ENCODE peak calls at places on chromosomes 2 and 18, in ten cellular contexts. One of them, this sample, is unnamed.

GRCh38 chr2:53519925-53520629 is 247.5 kb upstream of the CHAC2 start:
- DNase-seq in stimulated activated CD4-positive, alpha-beta T cell treated with anti-CD3 and anti-CD28 coated beads, TNF-alpha, amount 100 ng/mL, for 48 hours: no peak
- DNase-seq in NCI-H748 treated with DMSO at 0.1 percent for 48 hours: peak
- DNase-seq in stimulated activated CD8-positive, alpha-beta memory T cell treated with anti-CD3 and anti-CD28 coated beads, Interleukin-15, amount 100 ng/mL, for 48 hours: no peak
- DNase-seq in astrocyte of the spinal cord: no peak
- DNase-seq in A172: no peak
- DNase-seq in nephron progenitor cell: no peak
- DNase-seq in foreskin fibroblast: no peak
- DNase-seq in mucosa of descending colon: no peak
- DNase-seq in H1: no peak
- DNase-seq in this sample: no peak

GRCh38 chr2:46818141-46818552 is 97.5 kb downstream of the MCFD2 start:
- DNase-seq in stimulated activated CD4-positive, alpha-beta T cell treated with anti-CD3 and anti-CD28 coated beads, TNF-alpha, amount 100 ng/mL, for 48 hours: no peak
- DNase-seq in NCI-H748 treated with DMSO at 0.1 percent for 48 hours: no peak
- DNase-seq in stimulated activated CD8-positive, alpha-beta memory T cell treated with anti-CD3 and anti-CD28 coated beads, Interleukin-15, amount 100 ng/mL, for 48 hours: no peak
- DNase-seq in astrocyte of the spinal cord: no peak
- DNase-seq in A172: no peak
- DNase-seq in nephron progenitor cell: no peak
- DNase-seq in foreskin fibroblast: no peak
- DNase-seq in mucosa of descending colon: no peak
- DNase-seq in H1: no peak
- DNase-seq in this sample: no peak

GRCh38 chr2:46296216-46296839 is 879 bp upstream of the EPAS1 start:
- DNase-seq in stimulated activated CD4-positive, alpha-beta T cell treated with anti-CD3 and anti-CD28 coated beads, TNF-alpha, amount 100 ng/mL, for 48 hours: no peak
- DNase-seq in NCI-H748 treated with DMSO at 0.1 percent for 48 hours: no peak
- DNase-seq in stimulated activated CD8-positive, alpha-beta memory T cell treated with anti-CD3 and anti-CD28 coated beads, Interleukin-15, amount 100 ng/mL, for 48 hours: no peak
- DNase-seq in astrocyte of the spinal cord: peak
- DNase-seq in A172: no peak
- DNase-seq in nephron progenitor cell: no peak
- DNase-seq in foreskin fibroblast: no peak
- DNase-seq in mucosa of descending colon: peak
- DNase-seq in H1: peak
- DNase-seq in this sample: peak

GRCh38 chr2:186307871-186308270 is 178.2 kb upstream of the ZC3H15 start:
- DNase-seq in stimulated activated CD4-positive, alpha-beta T cell treated with anti-CD3 and anti-CD28 coated beads, TNF-alpha, amount 100 ng/mL, for 48 hours: no peak
- DNase-seq in NCI-H748 treated with DMSO at 0.1 percent for 48 hours: no peak
- DNase-seq in stimulated activated CD8-positive, alpha-beta memory T cell treated with anti-CD3 and anti-CD28 coated beads, Interleukin-15, amount 100 ng/mL, for 48 hours: no peak
- DNase-seq in astrocyte of the spinal cord: no peak
- DNase-seq in A172: no peak
- DNase-seq in nephron progenitor cell: no peak
- DNase-seq in foreskin fibroblast: no peak
- DNase-seq in mucosa of descending colon: no peak
- DNase-seq in H1: no peak
- DNase-seq in this sample: no peak

GRCh38 chr18:58960946-58961722 is 96.5 kb downstream of the ZNF532 start:
- DNase-seq in stimulated activated CD4-positive, alpha-beta T cell treated with anti-CD3 and anti-CD28 coated beads, TNF-alpha, amount 100 ng/mL, for 48 hours: peak
- DNase-seq in NCI-H748 treated with DMSO at 0.1 percent for 48 hours: no peak
- DNase-seq in stimulated activated CD8-positive, alpha-beta memory T cell treated with anti-CD3 and anti-CD28 coated beads, Interleukin-15, amount 100 ng/mL, for 48 hours: no peak
- DNase-seq in astrocyte of the spinal cord: no peak
- DNase-seq in A172: no peak
- DNase-seq in nephron progenitor cell: no peak
- DNase-seq in foreskin fibroblast: no peak
- DNase-seq in mucosa of descending colon: no peak
- DNase-seq in H1: no peak
- DNase-seq in this sample: no peak

GRCh38 chr2:25280066-25280687 is 61.5 kb downstream of the DNMT3A start:
- DNase-seq in stimulated activated CD4-positive, alpha-beta T cell treated with anti-CD3 and anti-CD28 coated beads, TNF-alpha, amount 100 ng/mL, for 48 hours: no peak
- DNase-seq in NCI-H748 treated with DMSO at 0.1 percent for 48 hours: no peak
- DNase-seq in stimulated activated CD8-positive, alpha-beta memory T cell treated with anti-CD3 and anti-CD28 coated beads, Interleukin-15, amount 100 ng/mL, for 48 hours: no peak
- DNase-seq in astrocyte of the spinal cord: no peak
- DNase-seq in A172: no peak
- DNase-seq in nephron progenitor cell: no peak
- DNase-seq in foreskin fibroblast: no peak
- DNase-seq in mucosa of descending colon: no peak
- DNase-seq in H1: no peak
- DNase-seq in this sample: no peak

GRCh38 chr2:26493631-26494030 is 15.7 kb upstream of the OTOF start:
- DNase-seq in stimulated activated CD4-positive, alpha-beta T cell treated with anti-CD3 and anti-CD28 coated beads, TNF-alpha, amount 100 ng/mL, for 48 hours: no peak
- DNase-seq in NCI-H748 treated with DMSO at 0.1 percent for 48 hours: no peak
- DNase-seq in stimulated activated CD8-positive, alpha-beta memory T cell treated with anti-CD3 and anti-CD28 coated beads, Interleukin-15, amount 100 ng/mL, for 48 hours: no peak
- DNase-seq in astrocyte of the spinal cord: no peak
- DNase-seq in A172: no peak
- DNase-seq in nephron progenitor cell: no peak
- DNase-seq in foreskin fibroblast: no peak
- DNase-seq in mucosa of descending colon: no peak
- DNase-seq in H1: no peak
- DNase-seq in this sample: no peak

GRCh38 chr2:46615555-46616487 is 136.5 kb downstream of the TMEM247 start:
- DNase-seq in stimulated activated CD4-positive, alpha-beta T cell treated with anti-CD3 and anti-CD28 coated beads, TNF-alpha, amount 100 ng/mL, for 48 hours: peak
- DNase-seq in NCI-H748 treated with DMSO at 0.1 percent for 48 hours: no peak
- DNase-seq in stimulated activated CD8-positive, alpha-beta memory T cell treated with anti-CD3 and anti-CD28 coated beads, Interleukin-15, amount 100 ng/mL, for 48 hours: no peak
- DNase-seq in astrocyte of the spinal cord: peak
- DNase-seq in A172: peak
- DNase-seq in nephron progenitor cell: no peak
- DNase-seq in foreskin fibroblast: no peak
- DNase-seq in mucosa of descending colon: peak
- DNase-seq in H1: no peak
- DNase-seq in this sample: peak

GRCh38 chr18:69817335-69817935 is 130.2 kb downstream of the CD226 start:
- DNase-seq in stimulated activated CD4-positive, alpha-beta T cell treated with anti-CD3 and anti-CD28 coated beads, TNF-alpha, amount 100 ng/mL, for 48 hours: no peak
- DNase-seq in NCI-H748 treated with DMSO at 0.1 percent for 48 hours: no peak
- DNase-seq in stimulated activated CD8-positive, alpha-beta memory T cell treated with anti-CD3 and anti-CD28 coated beads, Interleukin-15, amount 100 ng/mL, for 48 hours: no peak
- DNase-seq in astrocyte of the spinal cord: peak
- DNase-seq in A172: peak
- DNase-seq in nephron progenitor cell: no peak
- DNase-seq in foreskin fibroblast: peak
- DNase-seq in mucosa of descending colon: peak
- DNase-seq in H1: no peak
- DNase-seq in this sample: peak

GRCh38 chr2:78541088-78541450 is 484.4 kb upstream of the REG3G start:
- DNase-seq in stimulated activated CD4-positive, alpha-beta T cell treated with anti-CD3 and anti-CD28 coated beads, TNF-alpha, amount 100 ng/mL, for 48 hours: no peak
- DNase-seq in NCI-H748 treated with DMSO at 0.1 percent for 48 hours: peak
- DNase-seq in stimulated activated CD8-positive, alpha-beta memory T cell treated with anti-CD3 and anti-CD28 coated beads, Interleukin-15, amount 100 ng/mL, for 48 hours: no peak
- DNase-seq in astrocyte of the spinal cord: no peak
- DNase-seq in A172: no peak
- DNase-seq in nephron progenitor cell: no peak
- DNase-seq in foreskin fibroblast: no peak
- DNase-seq in mucosa of descending colon: no peak
- DNase-seq in H1: no peak
- DNase-seq in this sample: no peak

GRCh38 chr2:11395971-11396689 is 51.7 kb upstream of the ROCK2 start:
- DNase-seq in stimulated activated CD4-positive, alpha-beta T cell treated with anti-CD3 and anti-CD28 coated beads, TNF-alpha, amount 100 ng/mL, for 48 hours: no peak
- DNase-seq in NCI-H748 treated with DMSO at 0.1 percent for 48 hours: no peak
- DNase-seq in stimulated activated CD8-positive, alpha-beta memory T cell treated with anti-CD3 and anti-CD28 coated beads, Interleukin-15, amount 100 ng/mL, for 48 hours: no peak
- DNase-seq in astrocyte of the spinal cord: no peak
- DNase-seq in A172: no peak
- DNase-seq in nephron progenitor cell: no peak
- DNase-seq in foreskin fibroblast: no peak
- DNase-seq in mucosa of descending colon: no peak
- DNase-seq in H1: no peak
- DNase-seq in this sample: no peak

GRCh38 chr2:160358051-160358450 is 135.6 kb downstream of the RBMS1 start:
- DNase-seq in stimulated activated CD4-positive, alpha-beta T cell treated with anti-CD3 and anti-CD28 coated beads, TNF-alpha, amount 100 ng/mL, for 48 hours: no peak
- DNase-seq in NCI-H748 treated with DMSO at 0.1 percent for 48 hours: no peak
- DNase-seq in stimulated activated CD8-positive, alpha-beta memory T cell treated with anti-CD3 and anti-CD28 coated beads, Interleukin-15, amount 100 ng/mL, for 48 hours: no peak
- DNase-seq in astrocyte of the spinal cord: no peak
- DNase-seq in A172: no peak
- DNase-seq in nephron progenitor cell: no peak
- DNase-seq in foreskin fibroblast: peak
- DNase-seq in mucosa of descending colon: no peak
- DNase-seq in H1: no peak
- DNase-seq in this sample: peak

GRCh38 chr2:74632209-74632938 is 15.8 kb downstream of the M1AP start:
- DNase-seq in stimulated activated CD4-positive, alpha-beta T cell treated with anti-CD3 and anti-CD28 coated beads, TNF-alpha, amount 100 ng/mL, for 48 hours: no peak
- DNase-seq in NCI-H748 treated with DMSO at 0.1 percent for 48 hours: no peak
- DNase-seq in stimulated activated CD8-positive, alpha-beta memory T cell treated with anti-CD3 and anti-CD28 coated beads, Interleukin-15, amount 100 ng/mL, for 48 hours: no peak
- DNase-seq in astrocyte of the spinal cord: peak
- DNase-seq in A172: peak
- DNase-seq in nephron progenitor cell: no peak
- DNase-seq in foreskin fibroblast: no peak
- DNase-seq in mucosa of descending colon: no peak
- DNase-seq in H1: no peak
- DNase-seq in this sample: peak

GRCh38 chr2:160477032-160477431 is 16.6 kb downstream of the RBMS1 start:
- DNase-seq in stimulated activated CD4-positive, alpha-beta T cell treated with anti-CD3 and anti-CD28 coated beads, TNF-alpha, amount 100 ng/mL, for 48 hours: no peak
- DNase-seq in NCI-H748 treated with DMSO at 0.1 percent for 48 hours: no peak
- DNase-seq in stimulated activated CD8-positive, alpha-beta memory T cell treated with anti-CD3 and anti-CD28 coated beads, Interleukin-15, amount 100 ng/mL, for 48 hours: no peak
- DNase-seq in astrocyte of the spinal cord: no peak
- DNase-seq in A172: peak
- DNase-seq in nephron progenitor cell: no peak
- DNase-seq in foreskin fibroblast: no peak
- DNase-seq in mucosa of descending colon: no peak
- DNase-seq in H1: no peak
- DNase-seq in this sample: no peak

GRCh38 chr2:106956879-106957278 is 70.9 kb upstream of the ST6GAL2 start:
- DNase-seq in stimulated activated CD4-positive, alpha-beta T cell treated with anti-CD3 and anti-CD28 coated beads, TNF-alpha, amount 100 ng/mL, for 48 hours: no peak
- DNase-seq in NCI-H748 treated with DMSO at 0.1 percent for 48 hours: no peak
- DNase-seq in stimulated activated CD8-positive, alpha-beta memory T cell treated with anti-CD3 and anti-CD28 coated beads, Interleukin-15, amount 100 ng/mL, for 48 hours: no peak
- DNase-seq in astrocyte of the spinal cord: peak
- DNase-seq in A172: peak
- DNase-seq in nephron progenitor cell: no peak
- DNase-seq in foreskin fibroblast: peak
- DNase-seq in mucosa of descending colon: no peak
- DNase-seq in H1: no peak
- DNase-seq in this sample: peak

GRCh38 chr2:37774976-37775907 is 103.8 kb upstream of the CDC42EP3 start:
- DNase-seq in stimulated activated CD4-positive, alpha-beta T cell treated with anti-CD3 and anti-CD28 coated beads, TNF-alpha, amount 100 ng/mL, for 48 hours: no peak
- DNase-seq in NCI-H748 treated with DMSO at 0.1 percent for 48 hours: no peak
- DNase-seq in stimulated activated CD8-positive, alpha-beta memory T cell treated with anti-CD3 and anti-CD28 coated beads, Interleukin-15, amount 100 ng/mL, for 48 hours: no peak
- DNase-seq in astrocyte of the spinal cord: no peak
- DNase-seq in A172: peak
- DNase-seq in nephron progenitor cell: no peak
- DNase-seq in foreskin fibroblast: no peak
- DNase-seq in mucosa of descending colon: no peak
- DNase-seq in H1: no peak
- DNase-seq in this sample: no peak

GRCh38 chr18:59514193-59514592 is 155.1 kb upstream of the LMAN1 start:
- DNase-seq in stimulated activated CD4-positive, alpha-beta T cell treated with anti-CD3 and anti-CD28 coated beads, TNF-alpha, amount 100 ng/mL, for 48 hours: no peak
- DNase-seq in NCI-H748 treated with DMSO at 0.1 percent for 48 hours: no peak
- DNase-seq in stimulated activated CD8-positive, alpha-beta memory T cell treated with anti-CD3 and anti-CD28 coated beads, Interleukin-15, amount 100 ng/mL, for 48 hours: no peak
- DNase-seq in astrocyte of the spinal cord: peak
- DNase-seq in A172: no peak
- DNase-seq in nephron progenitor cell: no peak
- DNase-seq in foreskin fibroblast: peak
- DNase-seq in mucosa of descending colon: peak
- DNase-seq in H1: no peak
- DNase-seq in this sample: peak

GRCh38 chr2:240637901-240638175 is 12.6 kb downstream of the GPR35 start:
- DNase-seq in stimulated activated CD4-positive, alpha-beta T cell treated with anti-CD3 and anti-CD28 coated beads, TNF-alpha, amount 100 ng/mL, for 48 hours: no peak
- DNase-seq in NCI-H748 treated with DMSO at 0.1 percent for 48 hours: no peak
- DNase-seq in stimulated activated CD8-positive, alpha-beta memory T cell treated with anti-CD3 and anti-CD28 coated beads, Interleukin-15, amount 100 ng/mL, for 48 hours: no peak
- DNase-seq in astrocyte of the spinal cord: no peak
- DNase-seq in A172: no peak
- DNase-seq in nephron progenitor cell: no peak
- DNase-seq in foreskin fibroblast: no peak
- DNase-seq in mucosa of descending colon: no peak
- DNase-seq in H1: no peak
- DNase-seq in this sample: no peak

GRCh38 chr2:157339965-157340655 is 14.5 kb upstream of the ERMN start:
- DNase-seq in stimulated activated CD4-positive, alpha-beta T cell treated with anti-CD3 and anti-CD28 coated beads, TNF-alpha, amount 100 ng/mL, for 48 hours: no peak
- DNase-seq in NCI-H748 treated with DMSO at 0.1 percent for 48 hours: peak
- DNase-seq in stimulated activated CD8-positive, alpha-beta memory T cell treated with anti-CD3 and anti-CD28 coated beads, Interleukin-15, amount 100 ng/mL, for 48 hours: no peak
- DNase-seq in astrocyte of the spinal cord: peak
- DNase-seq in A172: no peak
- DNase-seq in nephron progenitor cell: no peak
- DNase-seq in foreskin fibroblast: no peak
- DNase-seq in mucosa of descending colon: no peak
- DNase-seq in H1: no peak
- DNase-seq in this sample: no peak

GRCh38 chr2:84314250-84314649 is 144.8 kb downstream of the SUCLG1 start:
- DNase-seq in stimulated activated CD4-positive, alpha-beta T cell treated with anti-CD3 and anti-CD28 coated beads, TNF-alpha, amount 100 ng/mL, for 48 hours: no peak
- DNase-seq in NCI-H748 treated with DMSO at 0.1 percent for 48 hours: no peak
- DNase-seq in stimulated activated CD8-positive, alpha-beta memory T cell treated with anti-CD3 and anti-CD28 coated beads, Interleukin-15, amount 100 ng/mL, for 48 hours: no peak
- DNase-seq in astrocyte of the spinal cord: no peak
- DNase-seq in A172: no peak
- DNase-seq in nephron progenitor cell: no peak
- DNase-seq in foreskin fibroblast: no peak
- DNase-seq in mucosa of descending colon: no peak
- DNase-seq in H1: no peak
- DNase-seq in this sample: no peak